ENCODE peak calls at places on chromosomes 13 and 19, in six cellular contexts. T, L, C, G, J and Q are unnamed samples.

GRCh38 chr13:68323106-68323505 is 1093.0 kb upstream of the PCDH9 start:
- DNase-seq in T (no peak), L (no peak), C (no peak), G (no peak), J (no peak), Q (no peak)

GRCh38 chr19:55704494-55705245 is 29.6 kb downstream of the EPN1 start:
- DNase-seq in T (no peak), L (no peak), C (no peak), G (no peak), J (no peak), Q (no peak)

GRCh38 chr19:17385878-17386611 is 8.0 kb downstream of the CCDC194 start:
- DNase-seq in T (peak), L (peak), C (peak), G (peak), J (peak), Q (peak)

GRCh38 chr19:47714339-47714738 is 1.1 kb downstream of the EHD2 start:
- DNase-seq in T (no peak), L (no peak), C (no peak), G (no peak), J (no peak), Q (no peak)

GRCh38 chr13:32553720-32554119 is 15.1 kb upstream of the N4BP2L2 start:
- DNase-seq in T (no peak), L (no peak), C (no peak), G (no peak), J (no peak), Q (no peak)

GRCh38 chr13:87274209-87274819 is 396.9 kb upstream of the SLITRK5 start:
- DNase-seq in T (peak), L (no peak), C (no peak), G (peak), J (peak), Q (peak)

GRCh38 chr19:31725051-31725450 is 375.8 kb upstream of the TSHZ3 start:
- DNase-seq in T (no peak), L (no peak), C (no peak), G (no peak), J (no peak), Q (no peak)

GRCh38 chr13:101190337-101190736 is 226.0 kb downstream of the NALCN start:
- DNase-seq in T (no peak), L (no peak), C (no peak), G (no peak), J (no peak), Q (no peak)

GRCh38 chr19:17865364-17866311 is 5.9 kb downstream of the RPL18A start:
- DNase-seq in T (peak), L (no peak), C (no peak), G (no peak), J (peak), Q (no peak)

GRCh38 chr13:25114220-25114619 is 18.3 kb downstream of the PABPC3 start:
- DNase-seq in T (peak), L (peak), C (peak), G (peak), J (peak), Q (peak)

GRCh38 chr13:99601535-99601934 is 100.3 kb downstream of the TM9SF2 start:
- DNase-seq in T (no peak), L (no peak), C (no peak), G (no peak), J (no peak), Q (no peak)

GRCh38 chr19:16216744-16217670 is 19.3 kb downstream of the AP1M1 start:
- DNase-seq in T (no peak), L (peak), C (no peak), G (no peak), J (no peak), Q (no peak)

GRCh38 chr19:11096210-11096841 is 7.1 kb downstream of the LDLR start:
- DNase-seq in T (no peak), L (no peak), C (no peak), G (no peak), J (no peak), Q (no peak)

GRCh38 chr19:35883920-35884319 is 15.5 kb downstream of the APLP1 start:
- DNase-seq in T (no peak), L (no peak), C (no peak), G (no peak), J (no peak), Q (no peak)

GRCh38 chr13:112957295-112957677 is 11.7 kb upstream of the MCF2L start:
- DNase-seq in T (no peak), L (no peak), C (no peak), G (no peak), J (no peak), Q (no peak)

GRCh38 chr19:55355213-55355821 is 798 bp upstream of the COX6B2 start:
- DNase-seq in T (no peak), L (no peak), C (no peak), G (no peak), J (no peak), Q (no peak)

GRCh38 chr19:14437578-14438140 is 4.6 kb downstream of the PKN1 start:
- DNase-seq in T (no peak), L (no peak), C (no peak), G (no peak), J (no peak), Q (no peak)

GRCh38 chr19:6058411-6059201 is 51.7 kb downstream of the RFX2 start:
- DNase-seq in T (no peak), L (no peak), C (no peak), G (no peak), J (no peak), Q (no peak)

GRCh38 chr19:18098891-18099622 is 1.5 kb downstream of the MAST3 start:
- DNase-seq in T (no peak), L (no peak), C (no peak), G (no peak), J (no peak), Q (no peak)

GRCh38 chr19:1455336-1456120 is 5.6 kb downstream of the APC2 start:
- DNase-seq in T (peak), L (no peak), C (no peak), G (no peak), J (peak), Q (peak)

GRCh38 chr19:11142528-11143171 is 12.9 kb downstream of the SPC24 start:
- DNase-seq in T (peak), L (no peak), C (no peak), G (no peak), J (peak), Q (peak)

GRCh38 chr13:109497917-109498316 is 288.5 kb downstream of the IRS2 start:
- DNase-seq in T (no peak), L (no peak), C (no peak), G (no peak), J (no peak), Q (no peak)

GRCh38 chr19:45505151-45505995 is 1.9 kb upstream of the VASP start:
- DNase-seq in T (no peak), L (no peak), C (no peak), G (no peak), J (no peak), Q (no peak)

GRCh38 chr19:10961073-10961762 is 388 bp downstream of the SMARCA4 start:
- DNase-seq in T (peak), L (no peak), C (peak), G (peak), J (no peak), Q (no peak)

GRCh38 chr13:26716984-26717383 is 43.6 kb downstream of the GPR12 start:
- DNase-seq in T (no peak), L (no peak), C (no peak), G (no peak), J (no peak), Q (no peak)

GRCh38 chr19:1261863-1262686 is 7.1 kb upstream of the CIRBP start:
- DNase-seq in T (no peak), L (no peak), C (no peak), G (no peak), J (peak), Q (peak)

GRCh38 chr19:29420482-29421185 is 105.2 kb upstream of the VSTM2B start:
- DNase-seq in T (no peak), L (no peak), C (no peak), G (no peak), J (no peak), Q (no peak)

GRCh38 chr13:71797487-71797886 is 69.5 kb downstream of the DACH1 start:
- DNase-seq in T (no peak), L (no peak), C (no peak), G (no peak), J (no peak), Q (no peak)

GRCh38 chr13:98910501-98910951 is 67.3 kb downstream of the DOCK9 start:
- DNase-seq in T (peak), L (no peak), C (no peak), G (no peak), J (no peak), Q (no peak)

GRCh38 chr13:40863723-40864122 is 74.3 kb downstream of the SLC25A15 start:
- DNase-seq in T (no peak), L (no peak), C (no peak), G (no peak), J (no peak), Q (no peak)

GRCh38 chr19:39430675-39431593 is 4.8 kb downstream of the RPS16 start:
- DNase-seq in T (peak), L (no peak), C (no peak), G (peak), J (peak), Q (peak)